ENCODE peak calls at places on chromosomes 16 and 17, in ten cellular contexts. One of them, this sample, is unnamed. For H3K36me3, the result is how much of the 10 kb centered on the place peaks cover.

GRCh38 chr17:57720636-57721035 is 24.5 kb downstream of the CCDC182 start:
- DNase-seq in Caco-2: no peak
- DNase-seq in spleen: no peak
- DNase-seq in fibroblast of lung: no peak
- DNase-seq in BE2C: no peak
- DNase-seq in tibial artery: peak
- DNase-seq in stomach: no peak
- DNase-seq in prostate gland: no peak
- DNase-seq in heart right ventricle: no peak
- DNase-seq in suprapubic skin: no peak
- DNase-seq in this sample: no peak

GRCh38 chr17:27545562-27546229 is 85.3 kb upstream of the LGALS9 start:
- DNase-seq in suprapubic skin: no peak
- DNase-seq in stomach: no peak
- DNase-seq in tibial artery: no peak
- DNase-seq in prostate gland: no peak
- DNase-seq in BE2C: no peak
- DNase-seq in heart right ventricle: no peak
- DNase-seq in spleen: peak
- DNase-seq in Caco-2: peak
- DNase-seq in fibroblast of lung: peak
- DNase-seq in this sample: no peak

GRCh38 chr17:66540131-66540781 is 237.8 kb downstream of the PRKCA start:
- DNase-seq in fibroblast of lung: peak
- DNase-seq in suprapubic skin: no peak
- DNase-seq in spleen: no peak
- DNase-seq in BE2C: no peak
- DNase-seq in stomach: no peak
- DNase-seq in Caco-2: no peak
- DNase-seq in prostate gland: no peak
- DNase-seq in heart right ventricle: peak
- DNase-seq in tibial artery: no peak
- DNase-seq in this sample: peak

GRCh38 chr17:72687941-72688340 is 404.5 kb downstream of the SLC39A11 start:
- DNase-seq in heart right ventricle: no peak
- DNase-seq in tibial artery: no peak
- DNase-seq in suprapubic skin: no peak
- DNase-seq in fibroblast of lung: no peak
- DNase-seq in prostate gland: peak
- DNase-seq in BE2C: no peak
- DNase-seq in spleen: no peak
- DNase-seq in Caco-2: no peak
- DNase-seq in stomach: no peak
- DNase-seq in this sample: peak

GRCh38 chr17:74017461-74017860 is 186.0 kb upstream of the RPL38 start:
- DNase-seq in Caco-2: no peak
- DNase-seq in spleen: no peak
- DNase-seq in tibial artery: no peak
- DNase-seq in suprapubic skin: no peak
- DNase-seq in fibroblast of lung: no peak
- DNase-seq in stomach: no peak
- DNase-seq in heart right ventricle: no peak
- DNase-seq in BE2C: no peak
- DNase-seq in prostate gland: no peak
- DNase-seq in this sample: no peak

GRCh38 chr17:75684924-75685323 is 17.8 kb downstream of the SAP30BP start:
- DNase-seq in stomach: peak
- DNase-seq in fibroblast of lung: peak
- DNase-seq in tibial artery: no peak
- DNase-seq in heart right ventricle: no peak
- DNase-seq in prostate gland: peak
- DNase-seq in suprapubic skin: peak
- DNase-seq in Caco-2: peak
- DNase-seq in spleen: peak
- DNase-seq in BE2C: no peak
- DNase-seq in this sample: no peak

GRCh38 chr17:1829189-1829578 is 518 bp downstream of the SMYD4 start:
- DNase-seq in spleen: no peak
- DNase-seq in stomach: no peak
- DNase-seq in tibial artery: peak
- DNase-seq in suprapubic skin: no peak
- DNase-seq in heart right ventricle: peak
- DNase-seq in Caco-2: peak
- DNase-seq in BE2C: no peak
- DNase-seq in fibroblast of lung: peak
- DNase-seq in prostate gland: no peak
- DNase-seq in this sample: peak

GRCh38 chr16:48113471-48113870 is 42.3 kb downstream of the ABCC12 start:
- DNase-seq in suprapubic skin: no peak
- DNase-seq in Caco-2: peak
- DNase-seq in fibroblast of lung: no peak
- DNase-seq in BE2C: no peak
- DNase-seq in spleen: no peak
- DNase-seq in prostate gland: no peak
- DNase-seq in heart right ventricle: no peak
- DNase-seq in stomach: no peak
- DNase-seq in tibial artery: no peak
- DNase-seq in this sample: no peak

DNA sequence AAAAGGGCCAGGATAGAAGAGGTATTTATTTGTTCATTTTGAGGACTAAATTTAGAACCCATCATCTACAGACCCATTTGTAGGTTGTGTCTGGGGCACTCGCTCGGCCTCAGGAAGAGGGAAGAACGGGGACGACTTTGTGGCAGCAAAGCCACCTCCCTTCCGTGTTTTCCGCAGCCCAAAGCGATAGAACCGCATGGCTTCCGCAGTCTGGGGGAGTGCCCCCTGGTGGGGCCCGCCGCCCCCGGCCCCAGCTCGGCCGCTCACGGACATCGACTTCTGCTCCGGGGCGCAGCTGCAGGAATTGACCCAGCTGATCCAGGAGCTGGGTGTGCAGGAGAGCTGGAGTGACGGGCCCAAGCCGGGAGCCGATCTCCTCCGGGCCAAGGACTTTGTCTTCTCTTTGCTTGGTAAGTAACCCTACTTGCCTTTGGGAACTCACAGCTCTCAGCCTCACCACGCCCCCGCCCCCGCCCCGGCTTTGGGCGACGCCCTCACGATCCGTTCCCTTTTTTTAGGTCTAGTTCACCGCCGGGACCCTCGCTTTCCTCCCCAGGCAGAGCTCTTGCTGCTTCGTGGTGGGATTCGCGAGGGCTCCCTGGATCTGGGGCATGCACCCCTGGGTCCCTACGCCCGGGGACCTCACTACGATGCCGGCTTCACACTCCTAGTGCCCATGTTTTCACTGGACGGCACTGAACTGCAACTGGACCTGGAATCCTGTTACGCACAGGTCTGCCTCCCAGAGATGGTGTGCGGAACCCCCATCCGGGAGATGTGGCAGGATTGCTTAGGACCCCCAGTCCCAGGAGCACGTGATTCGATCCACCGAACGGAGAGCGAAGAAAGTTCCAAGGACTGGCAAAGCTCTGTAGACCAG is 681 bp downstream of the TMEM102 start:
- DNase-seq in prostate gland: peak
- DNase-seq in suprapubic skin: no peak
- DNase-seq in spleen: peak
- DNase-seq in tibial artery: no peak
- DNase-seq in BE2C: no peak
- DNase-seq in stomach: peak
- DNase-seq in heart right ventricle: no peak
- DNase-seq in fibroblast of lung: no peak
- DNase-seq in Caco-2: peak
- DNase-seq in this sample: peak
- TF ChIP-seq CTCF in prostate gland: no peak
- TF ChIP-seq CTCF in suprapubic skin: no peak
- TF ChIP-seq CTCF in spleen: peak
- TF ChIP-seq CTCF in tibial artery: no peak
- TF ChIP-seq CTCF in BE2C: no peak
- TF ChIP-seq CTCF in stomach: no peak
- TF ChIP-seq CTCF in heart right ventricle: peak
- TF ChIP-seq CTCF in fibroblast of lung: peak
- TF ChIP-seq CTCF in Caco-2: peak
- TF ChIP-seq CTCF in this sample: peak

DNA sequence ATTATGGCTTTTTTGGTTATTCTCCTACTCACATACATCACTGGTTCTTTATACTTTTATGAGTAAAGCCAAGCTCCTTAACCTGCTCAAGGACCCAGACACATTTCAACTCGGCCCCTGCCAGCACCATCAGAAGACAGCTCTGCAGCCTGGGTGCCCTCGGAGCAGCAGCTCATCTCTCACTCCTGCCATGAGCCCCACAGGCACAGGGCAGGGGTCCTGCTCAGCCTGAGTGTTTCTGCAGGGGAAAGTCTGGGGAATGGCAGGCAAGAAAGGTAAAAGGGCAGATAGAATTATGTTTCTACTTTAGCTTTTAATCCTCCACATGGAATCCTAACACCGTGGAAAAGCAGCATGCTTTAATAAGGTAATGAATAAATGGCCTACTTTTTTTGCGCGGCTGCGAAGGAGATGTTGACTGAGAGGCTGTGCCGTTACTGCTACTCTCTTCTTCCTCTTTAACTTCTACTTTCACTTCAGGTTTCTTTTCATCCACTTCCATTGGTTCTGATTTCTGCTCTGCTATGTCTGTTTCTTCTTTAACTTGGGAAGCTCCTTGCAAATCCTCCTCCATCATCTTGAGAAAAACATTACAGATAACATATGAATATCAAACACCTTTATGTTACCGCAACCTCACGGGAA is 50.1 kb upstream of the TRAP1 start:
- DNase-seq in spleen: no peak
- DNase-seq in Caco-2: no peak
- DNase-seq in fibroblast of lung: no peak
- DNase-seq in prostate gland: no peak
- DNase-seq in stomach: no peak
- DNase-seq in suprapubic skin: no peak
- DNase-seq in BE2C: no peak
- DNase-seq in tibial artery: no peak
- DNase-seq in heart right ventricle: no peak
- DNase-seq in this sample: no peak
- H3K36me3 ChIP-seq in spleen: half or more
- H3K36me3 ChIP-seq in Caco-2: under half
- H3K36me3 ChIP-seq in fibroblast of lung: under half
- H3K36me3 ChIP-seq in prostate gland: under half
- H3K36me3 ChIP-seq in stomach: half or more
- H3K36me3 ChIP-seq in suprapubic skin: half or more
- H3K36me3 ChIP-seq in BE2C: half or more
- H3K36me3 ChIP-seq in tibial artery: half or more
- H3K36me3 ChIP-seq in heart right ventricle: half or more
- H3K36me3 ChIP-seq in this sample: half or more

GRCh38 chr16:22948058-22948602 is 134.2 kb downstream of the HS3ST2 start:
- DNase-seq in prostate gland: no peak
- DNase-seq in stomach: no peak
- DNase-seq in Caco-2: no peak
- DNase-seq in fibroblast of lung: no peak
- DNase-seq in heart right ventricle: no peak
- DNase-seq in tibial artery: no peak
- DNase-seq in BE2C: no peak
- DNase-seq in spleen: no peak
- DNase-seq in suprapubic skin: no peak
- DNase-seq in this sample: peak
- H3K4me3 ChIP-seq in prostate gland: no peak
- H3K4me3 ChIP-seq in stomach: peak
- H3K4me3 ChIP-seq in Caco-2: no peak
- H3K4me3 ChIP-seq in fibroblast of lung: no peak
- H3K4me3 ChIP-seq in heart right ventricle: no peak
- H3K4me3 ChIP-seq in tibial artery: no peak
- H3K4me3 ChIP-seq in BE2C: no peak
- H3K4me3 ChIP-seq in spleen: peak
- H3K4me3 ChIP-seq in suprapubic skin: peak
- H3K4me3 ChIP-seq in this sample: no peak

GRCh38 chr17:62723842-62724241 is 84.3 kb downstream of the MARCHF10 start:
- DNase-seq in BE2C: peak
- DNase-seq in tibial artery: no peak
- DNase-seq in Caco-2: no peak
- DNase-seq in suprapubic skin: no peak
- DNase-seq in prostate gland: no peak
- DNase-seq in spleen: no peak
- DNase-seq in heart right ventricle: no peak
- DNase-seq in stomach: no peak
- DNase-seq in fibroblast of lung: no peak
- DNase-seq in this sample: no peak

GRCh38 chr17:62725791-62726249 is 82.3 kb downstream of the MARCHF10 start:
- DNase-seq in heart right ventricle: no peak
- DNase-seq in BE2C: no peak
- DNase-seq in tibial artery: no peak
- DNase-seq in Caco-2: peak
- DNase-seq in suprapubic skin: no peak
- DNase-seq in spleen: no peak
- DNase-seq in fibroblast of lung: peak
- DNase-seq in stomach: no peak
- DNase-seq in prostate gland: peak
- DNase-seq in this sample: no peak

GRCh38 chr17:62732125-62732524 is 76.0 kb downstream of the MARCHF10 start:
- DNase-seq in stomach: no peak
- DNase-seq in Caco-2: no peak
- DNase-seq in BE2C: no peak
- DNase-seq in heart right ventricle: no peak
- DNase-seq in tibial artery: no peak
- DNase-seq in fibroblast of lung: no peak
- DNase-seq in prostate gland: no peak
- DNase-seq in spleen: no peak
- DNase-seq in suprapubic skin: no peak
- DNase-seq in this sample: no peak

GRCh38 chr17:62724398-62725146 is 83.5 kb downstream of the MARCHF10 start:
- DNase-seq in spleen: peak
- DNase-seq in tibial artery: no peak
- DNase-seq in BE2C: no peak
- DNase-seq in Caco-2: no peak
- DNase-seq in stomach: no peak
- DNase-seq in fibroblast of lung: no peak
- DNase-seq in suprapubic skin: no peak
- DNase-seq in prostate gland: peak
- DNase-seq in heart right ventricle: no peak
- DNase-seq in this sample: no peak

DNA sequence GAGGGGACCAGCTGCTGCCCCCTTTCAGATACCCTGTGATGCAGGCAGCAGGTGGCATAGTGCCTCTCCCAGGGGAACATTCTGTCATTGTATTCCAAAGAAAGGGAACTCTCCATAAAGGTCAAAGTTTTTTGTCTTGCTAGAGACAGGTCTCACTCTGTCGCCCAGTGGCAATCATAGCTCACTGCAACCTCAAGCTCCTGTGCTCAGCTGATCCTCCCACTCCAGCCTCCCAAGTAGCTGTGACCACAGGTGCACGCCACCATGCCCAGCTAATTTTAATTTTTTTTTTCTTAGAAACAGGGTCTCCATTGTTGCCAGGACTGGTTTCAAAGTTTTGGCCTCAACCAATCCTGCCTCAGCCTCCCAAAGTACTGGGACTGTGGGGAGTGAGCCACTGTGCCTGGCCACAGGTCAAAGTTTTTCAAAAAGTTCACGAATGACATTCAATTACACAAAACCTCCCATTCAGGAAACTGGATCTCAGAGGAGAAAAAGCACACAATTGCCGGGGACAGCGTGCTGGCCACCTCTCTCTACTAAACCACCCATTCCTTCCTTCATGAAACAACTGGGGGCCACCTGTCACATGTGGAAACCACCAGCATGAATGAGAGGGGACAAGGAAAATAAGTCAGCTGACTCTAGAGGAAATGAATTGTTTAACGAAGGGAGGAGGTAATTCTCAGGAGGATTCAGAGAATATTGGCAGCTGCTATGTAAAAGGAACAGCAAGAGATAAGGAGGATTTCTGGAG is 80.0 kb downstream of the MARCHF10 start:
- DNase-seq in suprapubic skin: no peak
- DNase-seq in spleen: no peak
- DNase-seq in heart right ventricle: no peak
- DNase-seq in fibroblast of lung: no peak
- DNase-seq in Caco-2: no peak
- DNase-seq in stomach: no peak
- DNase-seq in BE2C: no peak
- DNase-seq in prostate gland: no peak
- DNase-seq in tibial artery: no peak
- DNase-seq in this sample: no peak
- TF ChIP-seq CTCF in suprapubic skin: no peak
- TF ChIP-seq CTCF in spleen: no peak
- TF ChIP-seq CTCF in heart right ventricle: peak
- TF ChIP-seq CTCF in fibroblast of lung: no peak
- TF ChIP-seq CTCF in Caco-2: no peak
- TF ChIP-seq CTCF in stomach: no peak
- TF ChIP-seq CTCF in BE2C: peak
- TF ChIP-seq CTCF in prostate gland: no peak
- TF ChIP-seq CTCF in tibial artery: no peak
- TF ChIP-seq CTCF in this sample: no peak